ENCODE peak calls at places on chromosome 21, in four cellular contexts. One of them, this sample, is unnamed.

GRCh38 chr21:36156815-36157670 is at the start of gene DOP1B:
- DNase-seq in right lobe of liver: peak; percentile 75
- DNase-seq in cardiac muscle cell: no peak
- DNase-seq in NB4: peak; percentile 66
- DNase-seq in this sample: peak; percentile 24

GRCh38 chr21:46210378-46211136 is 18.0 kb downstream of the LSS start:
- DNase-seq in right lobe of liver: no peak
- DNase-seq in cardiac muscle cell: no peak
- DNase-seq in NB4: peak; percentile 21
- DNase-seq in this sample: no peak

GRCh38 chr21:41402796-41403195 is 23.2 kb upstream of the MX1 start:
- DNase-seq in right lobe of liver: no peak
- DNase-seq in cardiac muscle cell: no peak
- DNase-seq in NB4: no peak
- DNase-seq in this sample: no peak

GRCh38 chr21:39390212-39390765 is 41.4 kb upstream of the HMGN1 start:
- DNase-seq in right lobe of liver: no peak
- DNase-seq in cardiac muscle cell: no peak
- DNase-seq in NB4: no peak
- DNase-seq in this sample: no peak

GRCh38 chr21:25670726-25671125 is 31.7 kb downstream of the JAM2 start:
- DNase-seq in right lobe of liver: no peak
- DNase-seq in cardiac muscle cell: peak; percentile 60
- DNase-seq in NB4: no peak
- DNase-seq in this sample: no peak

GRCh38 chr21:26072891-26073615 is 97.5 kb downstream of the APP start:
- DNase-seq in right lobe of liver: no peak
- DNase-seq in cardiac muscle cell: no peak
- DNase-seq in NB4: no peak
- DNase-seq in this sample: no peak

GRCh38 chr21:32455548-32455947 is 43.0 kb downstream of the EVA1C start:
- DNase-seq in right lobe of liver: no peak
- DNase-seq in cardiac muscle cell: no peak
- DNase-seq in NB4: no peak
- DNase-seq in this sample: no peak

GRCh38 chr21:44878053-44878982 is 4.8 kb upstream of the PTTG1IP start:
- DNase-seq in right lobe of liver: peak; percentile 62
- DNase-seq in cardiac muscle cell: no peak
- DNase-seq in NB4: peak; percentile 85
- DNase-seq in this sample: peak; percentile 37

GRCh38 chr21:14913576-14914146 is 151.1 kb downstream of the NRIP1 start:
- DNase-seq in right lobe of liver: no peak
- DNase-seq in cardiac muscle cell: no peak
- DNase-seq in NB4: no peak
- DNase-seq in this sample: no peak

GRCh38 chr21:15826908-15827601 is 97.3 kb downstream of the USP25 start:
- DNase-seq in right lobe of liver: no peak
- DNase-seq in cardiac muscle cell: no peak
- DNase-seq in NB4: no peak
- DNase-seq in this sample: no peak

GRCh38 chr21:39802226-39802625 is 57.2 kb downstream of the IGSF5 start:
- DNase-seq in right lobe of liver: no peak
- DNase-seq in cardiac muscle cell: no peak
- DNase-seq in NB4: no peak
- DNase-seq in this sample: no peak

GRCh38 chr21:41932576-41933258 is 21.1 kb downstream of the C2CD2 start:
- DNase-seq in right lobe of liver: no peak
- DNase-seq in cardiac muscle cell: no peak
- DNase-seq in NB4: peak; percentile 44
- DNase-seq in this sample: no peak

GRCh38 chr21:19507682-19508260 is 1104.2 kb upstream of the TMPRSS15 start:
- DNase-seq in right lobe of liver: no peak
- DNase-seq in cardiac muscle cell: no peak
- DNase-seq in NB4: peak; percentile 27
- DNase-seq in this sample: no peak

GRCh38 chr21:45329261-45330074 is 41.8 kb upstream of the POFUT2 start:
- DNase-seq in right lobe of liver: peak; percentile 88
- DNase-seq in cardiac muscle cell: no peak
- DNase-seq in NB4: no peak
- DNase-seq in this sample: no peak

GRCh38 chr21:27369962-27370578 is 403.2 kb upstream of the ADAMTS5 start:
- DNase-seq in right lobe of liver: no peak
- DNase-seq in cardiac muscle cell: no peak
- DNase-seq in NB4: no peak
- DNase-seq in this sample: no peak

GRCh38 chr21:45170987-45171386 is 96.6 kb downstream of the ADARB1 start:
- DNase-seq in right lobe of liver: no peak
- DNase-seq in cardiac muscle cell: no peak
- DNase-seq in NB4: no peak
- DNase-seq in this sample: no peak

GRCh38 chr21:14878971-14879370 is 185.8 kb downstream of the NRIP1 start:
- DNase-seq in right lobe of liver: no peak
- DNase-seq in cardiac muscle cell: no peak
- DNase-seq in NB4: no peak
- DNase-seq in this sample: no peak

GRCh38 chr21:35015435-35016024 is 33.6 kb downstream of the RUNX1 start:
- DNase-seq in right lobe of liver: no peak
- DNase-seq in cardiac muscle cell: no peak
- DNase-seq in NB4: no peak
- DNase-seq in this sample: no peak

GRCh38 chr21:42242611-42243010 is 23.7 kb downstream of the ABCG1 start:
- DNase-seq in right lobe of liver: no peak
- DNase-seq in cardiac muscle cell: no peak
- DNase-seq in NB4: no peak
- DNase-seq in this sample: no peak

GRCh38 chr21:46352913-46353312 is 29.0 kb downstream of the PCNT start:
- DNase-seq in right lobe of liver: no peak
- DNase-seq in cardiac muscle cell: no peak
- DNase-seq in NB4: no peak
- DNase-seq in this sample: no peak

This sample was measured in globus pallidus.